ENCODE peak calls at places on chromosomes 12 and 14, in seven cellular contexts. A is GM12878, W is K562, K is HepG2, C is H1, P is SK-N-SH, L is GM12891. V is an unnamed sample.

GRCh38 chr12:121165316-121165715 is 32.6 kb downstream of the P2RX7 start:
- DNase-seq in C (no peak), A (no peak), W (no peak), K (no peak), P (no peak), L (no peak), V (no peak)

GRCh38 chr12:27015730-27016076 is 1.5 kb upstream of the TM7SF3 start:
- DNase-seq in W (peak; percentile 13), L (no peak), A (no peak), K (no peak), P (peak; percentile 29), C (no peak), V (no peak)

GRCh38 chr12:4193821-4194220 is 79.7 kb upstream of the CCND2 start:
- DNase-seq in W (no peak), K (no peak), A (no peak), L (no peak), C (no peak), P (no peak), V (no peak)

GRCh38 chr14:68676511-68676943 is 116.3 kb downstream of the ZFP36L1 start:
- DNase-seq in L (no peak), A (no peak), K (peak; percentile 39), C (no peak), P (no peak), W (no peak), V (no peak)

GRCh38 chr14:77086017-77086727 is 11.9 kb upstream of the CIPC start:
- DNase-seq in K (peak; percentile 25), P (no peak), W (no peak), C (no peak), A (no peak), L (no peak), V (no peak)

GRCh38 chr12:96392397-96392796 is 7.8 kb downstream of the CDK17 start:
- DNase-seq in A (no peak), K (no peak), P (no peak), C (no peak), L (no peak), W (no peak), V (no peak)

GRCh38 chr14:50452979-50453705 is 56.5 kb upstream of the CDKL1 start:
- DNase-seq in P (no peak), W (no peak), L (no peak), C (no peak), A (no peak), K (no peak), V (no peak)

GRCh38 chr14:94391284-94391914 is 3.0 kb upstream of the SERPINA1 start:
- DNase-seq in W (no peak), C (no peak), L (no peak), K (no peak), P (no peak), A (no peak), V (no peak)

GRCh38 chr14:106841701-106842100 is 1315.3 kb downstream of the TMEM121 start:
- DNase-seq in P (no peak), K (no peak), C (no peak), A (no peak), W (no peak), L (no peak), V (no peak)

GRCh38 chr14:34372766-34373165 is 89.3 kb downstream of the SPTSSA start:
- DNase-seq in L (no peak), P (no peak), A (no peak), K (peak; percentile 52), W (no peak), C (no peak), V (no peak)

GRCh38 chr14:105748204-105748578 is 221.8 kb downstream of the TMEM121 start:
- DNase-seq in W (no peak), K (no peak), L (peak; percentile 52), P (no peak), A (no peak), C (no peak), V (no peak)

GRCh38 chr12:56591961-56592360 is 38.2 kb downstream of the BAZ2A start:
- DNase-seq in K (no peak), P (no peak), A (no peak), W (no peak), L (no peak), C (no peak), V (no peak)

GRCh38 chr14:88838015-88838414 is 13.6 kb downstream of the TTC8 start:
- DNase-seq in W (no peak), K (no peak), A (no peak), P (no peak), L (no peak), C (no peak), V (no peak)

GRCh38 chr14:88837495-88837894 is 13.0 kb downstream of the TTC8 start:
- DNase-seq in A (no peak), P (no peak), K (no peak), C (no peak), L (no peak), W (no peak), V (no peak)

GRCh38 chr14:88831285-88831684 is 6.8 kb downstream of the TTC8 start:
- DNase-seq in W (no peak), K (no peak), A (no peak), P (no peak), C (no peak), L (no peak), V (no peak)

GRCh38 chr14:88835661-88836060 is 11.2 kb downstream of the TTC8 start:
- DNase-seq in A (no peak), K (no peak), L (no peak), P (no peak), W (no peak), C (no peak), V (no peak)

DNA sequence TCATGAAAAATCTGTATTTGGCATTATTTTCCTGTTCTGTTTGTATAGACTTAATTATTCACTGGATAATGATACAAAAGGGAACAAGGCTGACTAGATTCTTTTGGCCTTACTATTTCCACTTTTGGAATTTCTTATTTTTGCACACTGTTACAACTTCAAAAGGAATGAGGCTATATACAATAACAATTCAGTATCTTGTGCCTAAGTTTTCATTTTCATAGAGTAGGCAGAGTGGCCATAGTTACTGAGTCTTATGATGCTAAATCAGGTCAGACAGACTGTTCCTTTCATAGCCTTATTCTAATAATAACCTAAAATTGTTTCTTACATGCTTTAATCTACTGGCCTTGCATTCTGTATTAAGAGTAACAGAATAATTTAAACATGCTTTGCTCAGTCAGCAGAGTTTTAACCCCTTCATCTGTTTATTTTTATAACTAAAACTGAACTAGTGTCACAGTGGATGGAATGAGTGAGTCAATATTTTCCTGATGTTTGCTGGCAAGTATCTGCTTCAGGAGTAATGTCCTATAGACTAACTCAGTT is 10.5 kb downstream of the TTC8 start:
- DNase-seq in L (no peak), C (no peak), P (no peak), W (no peak), A (no peak), K (no peak), V (no peak)
- TF ChIP-seq TAF1 in L (no peak), C (no peak), P (no peak), W (no peak), A (no peak), K (no peak), V (no peak)

GRCh38 chr12:52126050-52126604 is 46.6 kb downstream of the SMIM41 start:
- DNase-seq in W (peak; percentile 5), P (peak; percentile 28), L (no peak), A (no peak), C (no peak), K (no peak), V (peak; percentile 3)

GRCh38 chr12:52126605-52127578 is 47.4 kb downstream of the SMIM41 start:
- DNase-seq in A (no peak), K (no peak), L (no peak), W (peak; percentile 7), C (no peak), P (peak; percentile 1), V (no peak)

GRCh38 chr12:52130695-52131094 is 51.2 kb downstream of the SMIM41 start:
- DNase-seq in K (no peak), A (no peak), P (peak; percentile 5), W (no peak), C (no peak), L (peak; percentile 10), V (peak; percentile 1)

GRCh38 chr12:52125499-52125900 is 46.0 kb downstream of the SMIM41 start:
- DNase-seq in K (no peak), W (no peak), L (no peak), A (no peak), C (no peak), P (peak; percentile 21), V (no peak)

GRCh38 chr12:52127683-52128450 is 48.4 kb downstream of the SMIM41 start:
- DNase-seq in L (no peak), C (no peak), P (peak; percentile 2), A (no peak), K (no peak), W (peak; percentile 1), V (no peak)
- TF ChIP-seq POLR2AphosphoS5 in L (no peak), C (no peak), P (no peak), A (no peak), K (no peak), W (no peak), V (no peak)

GRCh38 chr12:78870539-78870938 is 6.0 kb downstream of the SYT1 start:
- DNase-seq in P (no peak), C (no peak), K (no peak), A (no peak), W (no peak), L (no peak), V (no peak)

GRCh38 chr12:78866518-78866917 is 1.9 kb downstream of the SYT1 start:
- DNase-seq in L (no peak), C (no peak), W (no peak), K (no peak), P (no peak), A (no peak), V (no peak)

GRCh38 chr12:78871566-78871965 is 7.0 kb downstream of the SYT1 start:
- DNase-seq in W (no peak), P (no peak), C (no peak), L (no peak), K (no peak), A (no peak), V (no peak)
- TF ChIP-seq TAF1 in W (no peak), P (no peak), C (no peak), L (no peak), K (no peak), A (no peak), V (no peak)

GRCh38 chr12:98440165-98440581 is 75.2 kb upstream of the TMPO start:
- DNase-seq in W (peak; percentile 87), P (no peak), C (no peak), L (no peak), A (no peak), K (no peak), V (no peak)
- TF ChIP-seq POLR2AphosphoS5 in W (peak; percentile 95), P (no peak), C (no peak), L (no peak), A (no peak), K (no peak), V (no peak)

DNA sequence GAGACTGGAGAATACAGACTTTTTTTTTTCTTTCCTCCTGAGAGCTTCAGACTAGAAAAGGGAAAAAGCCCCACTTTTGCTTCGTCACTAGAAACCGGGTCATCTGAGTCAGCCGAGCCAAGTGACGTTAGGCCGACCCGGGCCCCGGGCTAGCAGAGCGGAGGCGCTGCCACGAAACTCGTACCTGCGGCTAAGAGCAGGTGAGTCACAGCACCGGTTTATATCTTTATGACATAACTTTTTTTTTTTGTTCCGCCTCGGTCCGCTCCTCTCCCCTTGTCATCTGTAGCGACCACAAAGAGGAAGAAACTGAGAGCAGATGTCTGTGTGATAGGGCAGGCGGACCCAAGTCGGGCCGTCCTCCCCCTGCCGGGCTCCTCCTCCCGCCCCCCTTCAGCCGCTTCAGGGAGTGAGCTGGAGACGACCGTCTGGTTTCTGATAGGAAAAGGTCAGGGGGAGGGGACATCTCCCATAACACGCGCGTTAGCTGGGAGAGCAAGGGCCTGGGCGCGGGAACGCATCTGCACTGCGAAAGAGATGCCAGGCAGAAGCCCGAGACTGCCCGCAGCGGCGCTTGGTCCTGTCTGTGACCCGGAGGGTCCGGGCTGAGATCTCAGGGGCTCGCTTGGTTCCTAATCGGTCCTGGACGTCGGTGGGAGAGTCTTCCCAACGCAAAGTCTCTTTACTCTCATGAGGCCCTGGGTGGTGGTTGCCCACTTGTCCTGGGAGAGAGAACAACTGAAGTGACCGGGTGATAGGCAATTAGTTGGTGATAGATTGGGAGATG is 573 bp downstream of the TTC6 start:
- DNase-seq in K (peak; percentile 99), L (no peak), C (peak; percentile 79), P (no peak), A (no peak), W (peak; percentile 87), V (no peak)
- TF ChIP-seq TAF1 in K (peak; percentile 80), L (no peak), C (no peak), P (no peak), A (no peak), W (no peak), V (no peak)

V was measured in GM12892.